ENCODE peak calls at places on chromosome 10, in six cellular contexts. One of them, this sample, is unnamed. For H3K4me1, the result is how much of the 10 kb centered on the place peaks cover.

GRCh38 chr10:31896972-31897384 is 31.7 kb downstream of the ARHGAP12 start:
- DNase-seq in ascending aorta: no peak
- DNase-seq in astrocyte: peak
- DNase-seq in IMR-90: peak
- DNase-seq in GM23248: peak
- DNase-seq in GM23338: no peak
- DNase-seq in this sample: peak

GRCh38 chr10:84540617-84541288 is 212.4 kb downstream of the CCSER2 start:
- DNase-seq in GM23338: peak
- DNase-seq in astrocyte: peak
- DNase-seq in IMR-90: peak
- DNase-seq in ascending aorta: no peak
- DNase-seq in GM23248: peak
- DNase-seq in this sample: peak

GRCh38 chr10:113335603-113336002 is 217.2 kb upstream of the HABP2 start:
- DNase-seq in ascending aorta: no peak
- DNase-seq in IMR-90: peak
- DNase-seq in astrocyte: peak
- DNase-seq in GM23248: peak
- DNase-seq in GM23338: no peak
- DNase-seq in this sample: no peak

GRCh38 chr10:83657487-83657886 is 481.8 kb upstream of the GHITM start:
- DNase-seq in astrocyte: no peak
- DNase-seq in GM23248: no peak
- DNase-seq in ascending aorta: no peak
- DNase-seq in GM23338: no peak
- DNase-seq in IMR-90: no peak
- DNase-seq in this sample: no peak

GRCh38 chr10:80526742-80527141 is 11.0 kb upstream of the SH2D4B start:
- DNase-seq in IMR-90: no peak
- DNase-seq in astrocyte: no peak
- DNase-seq in GM23248: no peak
- DNase-seq in GM23338: no peak
- DNase-seq in ascending aorta: no peak
- DNase-seq in this sample: no peak

GRCh38 chr10:9684186-9684585 is 1333.5 kb upstream of the CELF2 start:
- DNase-seq in IMR-90: no peak
- DNase-seq in GM23248: no peak
- DNase-seq in ascending aorta: no peak
- DNase-seq in GM23338: no peak
- DNase-seq in astrocyte: no peak
- DNase-seq in this sample: no peak

GRCh38 chr10:96168546-96168945 is 38.4 kb downstream of the ZNF518A start:
- DNase-seq in GM23338: no peak
- DNase-seq in GM23248: peak
- DNase-seq in ascending aorta: no peak
- DNase-seq in IMR-90: no peak
- DNase-seq in astrocyte: no peak
- DNase-seq in this sample: no peak

GRCh38 chr10:110040767-110041478 is 33.1 kb downstream of the ADD3 start:
- DNase-seq in astrocyte: peak
- DNase-seq in ascending aorta: no peak
- DNase-seq in IMR-90: peak
- DNase-seq in GM23338: no peak
- DNase-seq in GM23248: peak
- DNase-seq in this sample: no peak

GRCh38 chr10:113228570-113228969 is 278.5 kb downstream of the TCF7L2 start:
- DNase-seq in GM23338: no peak
- DNase-seq in GM23248: peak
- DNase-seq in astrocyte: peak
- DNase-seq in IMR-90: peak
- DNase-seq in ascending aorta: no peak
- DNase-seq in this sample: no peak

GRCh38 chr10:71234970-71235681 is 22.8 kb downstream of the UNC5B start:
- DNase-seq in IMR-90: peak
- DNase-seq in ascending aorta: no peak
- DNase-seq in GM23338: no peak
- DNase-seq in GM23248: peak
- DNase-seq in astrocyte: peak
- DNase-seq in this sample: no peak

GRCh38 chr10:24385776-24386175 is 176.8 kb downstream of the KIAA1217 start:
- DNase-seq in GM23338: peak
- DNase-seq in GM23248: no peak
- DNase-seq in ascending aorta: no peak
- DNase-seq in IMR-90: peak
- DNase-seq in astrocyte: peak
- DNase-seq in this sample: no peak

GRCh38 chr10:126250045-126250444 is 138.2 kb downstream of the ADAM12 start:
- DNase-seq in IMR-90: no peak
- DNase-seq in GM23248: no peak
- DNase-seq in astrocyte: no peak
- DNase-seq in ascending aorta: no peak
- DNase-seq in GM23338: no peak
- DNase-seq in this sample: no peak

GRCh38 chr10:53045315-53045714 is 272.7 kb upstream of the MBL2 start:
- DNase-seq in GM23338: no peak
- DNase-seq in ascending aorta: no peak
- DNase-seq in GM23248: no peak
- DNase-seq in IMR-90: no peak
- DNase-seq in astrocyte: no peak
- DNase-seq in this sample: no peak

GRCh38 chr10:3353235-3353634 is 180.7 kb upstream of the PITRM1 start:
- DNase-seq in GM23338: no peak
- DNase-seq in GM23248: no peak
- DNase-seq in ascending aorta: no peak
- DNase-seq in astrocyte: no peak
- DNase-seq in IMR-90: no peak
- DNase-seq in this sample: no peak

GRCh38 chr10:28871677-28872076 is 194.4 kb downstream of the BAMBI start:
- DNase-seq in astrocyte: no peak
- DNase-seq in GM23338: no peak
- DNase-seq in ascending aorta: no peak
- DNase-seq in GM23248: no peak
- DNase-seq in IMR-90: no peak
- DNase-seq in this sample: no peak

GRCh38 chr10:3867454-3868273 is 82.7 kb upstream of the KLF6 start:
- DNase-seq in astrocyte: no peak
- DNase-seq in GM23338: no peak
- DNase-seq in GM23248: peak
- DNase-seq in IMR-90: peak
- DNase-seq in ascending aorta: no peak
- DNase-seq in this sample: peak

GRCh38 chr10:12448729-12449391 is 99.5 kb downstream of the CAMK1D start:
- DNase-seq in GM23248: peak
- DNase-seq in IMR-90: peak
- DNase-seq in GM23338: no peak
- DNase-seq in ascending aorta: no peak
- DNase-seq in astrocyte: peak
- DNase-seq in this sample: peak

GRCh38 chr10:27660705-27661104 is 84.9 kb downstream of the MKX start:
- DNase-seq in GM23248: no peak
- DNase-seq in ascending aorta: no peak
- DNase-seq in astrocyte: no peak
- DNase-seq in GM23338: no peak
- DNase-seq in IMR-90: no peak
- DNase-seq in this sample: no peak

GRCh38 chr10:43223056-43223455 is 43.8 kb downstream of the RASGEF1A start:
- DNase-seq in GM23338: no peak
- DNase-seq in ascending aorta: no peak
- DNase-seq in GM23248: no peak
- DNase-seq in IMR-90: no peak
- DNase-seq in astrocyte: no peak
- DNase-seq in this sample: no peak

DNA sequence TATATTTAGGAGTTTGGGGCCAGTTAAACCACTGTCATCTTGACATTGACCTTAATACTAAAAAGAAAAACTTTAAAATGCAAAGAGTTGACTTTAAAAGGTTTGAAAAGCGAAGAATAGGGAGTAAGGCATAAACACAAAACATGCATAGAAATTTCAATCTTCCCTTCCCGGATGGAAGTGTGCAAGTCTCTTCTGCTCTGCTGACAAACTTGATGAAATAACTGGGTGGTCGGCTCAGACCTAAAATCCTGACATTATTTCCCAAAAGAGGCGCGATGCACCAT is 3.4 kb upstream of the SPAG6 start:
- DNase-seq in ascending aorta: no peak
- DNase-seq in IMR-90: no peak
- DNase-seq in GM23338: no peak
- DNase-seq in GM23248: no peak
- DNase-seq in astrocyte: no peak
- DNase-seq in this sample: no peak
- H3K4me3 ChIP-seq in ascending aorta: no peak
- H3K4me3 ChIP-seq in IMR-90: no peak
- H3K4me3 ChIP-seq in GM23338: no peak
- H3K4me3 ChIP-seq in GM23248: peak
- H3K4me3 ChIP-seq in astrocyte: no peak
- H3K4me3 ChIP-seq in this sample: no peak

GRCh38 chr10:112201334-112201733 is 17.8 kb upstream of the GPAM start:
- DNase-seq in GM23338: no peak
- DNase-seq in ascending aorta: no peak
- DNase-seq in GM23248: no peak
- DNase-seq in IMR-90: no peak
- DNase-seq in astrocyte: no peak
- DNase-seq in this sample: no peak
- H3K4me1 ChIP-seq in GM23338: under half
- H3K4me1 ChIP-seq in ascending aorta: under half
- H3K4me1 ChIP-seq in GM23248: under half
- H3K4me1 ChIP-seq in IMR-90: under half
- H3K4me1 ChIP-seq in astrocyte: under half
- H3K4me1 ChIP-seq in this sample: under half

GRCh38 chr10:124628676-124629021 is 115.5 kb downstream of the FAM53B start:
- DNase-seq in GM23248: no peak
- DNase-seq in astrocyte: no peak
- DNase-seq in IMR-90: no peak
- DNase-seq in ascending aorta: no peak
- DNase-seq in GM23338: no peak
- DNase-seq in this sample: no peak
- H3K27ac ChIP-seq in GM23248: no peak
- H3K27ac ChIP-seq in astrocyte: no peak
- H3K27ac ChIP-seq in IMR-90: no peak
- H3K27ac ChIP-seq in ascending aorta: peak
- H3K27ac ChIP-seq in GM23338: no peak
- H3K27ac ChIP-seq in this sample: no peak

DNA sequence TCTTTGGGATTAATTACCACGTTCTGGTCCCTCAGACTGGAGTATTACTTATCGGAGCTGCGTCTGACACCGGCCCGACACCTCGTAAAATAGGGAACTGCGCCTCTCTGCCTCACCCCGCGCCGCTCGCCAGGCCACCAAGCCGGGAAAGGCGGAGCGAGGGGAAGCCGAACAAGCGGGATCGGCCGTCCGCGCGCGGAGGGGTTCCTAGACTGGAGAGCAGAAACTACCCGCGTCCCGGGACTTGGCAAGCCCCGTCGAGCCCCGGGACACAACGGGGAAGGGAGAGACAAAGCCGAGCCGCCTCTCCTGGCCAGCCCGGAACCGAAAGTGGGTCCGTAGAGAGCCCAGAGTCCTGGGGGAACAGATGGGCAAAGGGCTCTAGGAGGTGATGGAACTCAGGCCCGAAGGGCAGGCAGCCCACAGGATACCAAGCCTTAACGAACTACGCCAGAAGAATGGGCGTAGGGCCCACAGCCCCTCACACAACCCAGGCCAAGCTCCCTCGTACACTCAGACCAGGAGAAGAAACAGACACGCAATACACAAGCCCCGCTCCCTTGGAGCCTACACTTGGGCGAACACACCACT is 6.5 kb downstream of the LBX1 start:
- DNase-seq in GM23248: peak
- DNase-seq in ascending aorta: no peak
- DNase-seq in GM23338: peak
- DNase-seq in astrocyte: no peak
- DNase-seq in IMR-90: no peak
- DNase-seq in this sample: no peak
- H3K4me3 ChIP-seq in GM23248: peak
- H3K4me3 ChIP-seq in ascending aorta: peak
- H3K4me3 ChIP-seq in GM23338: peak
- H3K4me3 ChIP-seq in astrocyte: peak
- H3K4me3 ChIP-seq in IMR-90: peak
- H3K4me3 ChIP-seq in this sample: peak

GRCh38 chr10:76428541-76429330 is 997.3 kb downstream of the LRMDA start:
- DNase-seq in GM23248: peak
- DNase-seq in IMR-90: peak
- DNase-seq in astrocyte: peak
- DNase-seq in GM23338: peak
- DNase-seq in ascending aorta: no peak
- DNase-seq in this sample: no peak
- H3K4me1 ChIP-seq in GM23248: half or more
- H3K4me1 ChIP-seq in IMR-90: under half
- H3K4me1 ChIP-seq in astrocyte: under half
- H3K4me1 ChIP-seq in GM23338: under half
- H3K4me1 ChIP-seq in ascending aorta: under half
- H3K4me1 ChIP-seq in this sample: under half

GRCh38 chr10:33307835-33308234 is 26.6 kb downstream of the NRP1 start:
- DNase-seq in IMR-90: no peak
- DNase-seq in GM23248: no peak
- DNase-seq in astrocyte: no peak
- DNase-seq in ascending aorta: no peak
- DNase-seq in GM23338: no peak
- DNase-seq in this sample: no peak

GRCh38 chr10:33304553-33304952 is 29.9 kb downstream of the NRP1 start:
- DNase-seq in GM23248: peak
- DNase-seq in ascending aorta: no peak
- DNase-seq in astrocyte: no peak
- DNase-seq in IMR-90: no peak
- DNase-seq in GM23338: no peak
- DNase-seq in this sample: no peak

GRCh38 chr10:33303988-33304387 is 30.5 kb downstream of the NRP1 start:
- DNase-seq in IMR-90: no peak
- DNase-seq in astrocyte: no peak
- DNase-seq in ascending aorta: no peak
- DNase-seq in GM23338: no peak
- DNase-seq in GM23248: no peak
- DNase-seq in this sample: no peak

GRCh38 chr10:33306756-33307519 is 27.5 kb downstream of the NRP1 start:
- DNase-seq in ascending aorta: no peak
- DNase-seq in GM23248: peak
- DNase-seq in IMR-90: peak
- DNase-seq in GM23338: no peak
- DNase-seq in astrocyte: peak
- DNase-seq in this sample: no peak

GRCh38 chr10:33306126-33306525 is 28.3 kb downstream of the NRP1 start:
- DNase-seq in GM23248: no peak
- DNase-seq in ascending aorta: no peak
- DNase-seq in astrocyte: peak
- DNase-seq in GM23338: no peak
- DNase-seq in IMR-90: peak
- DNase-seq in this sample: no peak
- H3K27ac ChIP-seq in GM23248: peak
- H3K27ac ChIP-seq in ascending aorta: no peak
- H3K27ac ChIP-seq in astrocyte: no peak
- H3K27ac ChIP-seq in GM23338: no peak
- H3K27ac ChIP-seq in IMR-90: peak
- H3K27ac ChIP-seq in this sample: no peak